ENCODE peak calls at places on chromosomes 12 and 14, in ten cellular contexts. Z, X, H, L, J, K, I, S, W and R are unnamed samples.

GRCh38 chr14:68363841-68364711 is 428.8 kb downstream of the ZFP36L1 start:
- DNase-seq in Z (no peak), X (no peak), H (no peak), L (no peak), J (peak; percentile 41), K (peak; percentile 35), I (no peak), S (peak; percentile 86), W (peak; percentile 31), R (no peak)

GRCh38 chr12:25249951-25250738 is 584 bp downstream of the KRAS start:
- DNase-seq in Z (peak; percentile 9), X (peak; percentile 29), H (no peak), L (peak; percentile 15), J (no peak), K (peak; percentile 47), I (no peak), S (no peak), W (peak; percentile 55), R (peak; percentile 9)

GRCh38 chr14:94143239-94143638 is 13.8 kb upstream of the IFI27L2 start:
- DNase-seq in Z (no peak), X (no peak), H (no peak), L (no peak), J (no peak), K (no peak), I (no peak), S (no peak), W (no peak), R (no peak)

GRCh38 chr12:86148612-86149011 is 107.6 kb downstream of the MGAT4C start:
- DNase-seq in Z (no peak), X (no peak), H (no peak), L (no peak), J (no peak), K (no peak), I (no peak), S (no peak), W (no peak), R (no peak)

GRCh38 chr12:55607821-55608602 is 28.7 kb upstream of the OR10P1 start:
- DNase-seq in Z (no peak), X (no peak), H (no peak), L (no peak), J (no peak), K (no peak), I (no peak), S (no peak), W (no peak), R (no peak)

GRCh38 chr14:102688290-102688689 is 89.0 kb upstream of the TRAF3 start:
- DNase-seq in Z (no peak), X (no peak), H (no peak), L (no peak), J (no peak), K (no peak), I (no peak), S (no peak), W (no peak), R (no peak)

GRCh38 chr14:97747282-97747681 is 950.1 kb downstream of the VRK1 start:
- DNase-seq in Z (no peak), X (no peak), H (no peak), L (no peak), J (no peak), K (no peak), I (no peak), S (no peak), W (no peak), R (no peak)

GRCh38 chr12:30874455-30875313 is 51.9 kb upstream of the TSPAN11 start:
- DNase-seq in Z (no peak), X (no peak), H (no peak), L (peak; percentile 60), J (no peak), K (no peak), I (peak; percentile 36), S (no peak), W (no peak), R (no peak)

GRCh38 chr14:89773644-89774316 is 180.8 kb downstream of the EFCAB11 start:
- DNase-seq in Z (peak; percentile 48), X (peak; percentile 67), H (no peak), L (no peak), J (no peak), K (no peak), I (peak; percentile 13), S (no peak), W (no peak), R (no peak)

GRCh38 chr12:124764451-124764850 is 99.2 kb downstream of the SCARB1 start:
- DNase-seq in Z (no peak), X (no peak), H (peak; percentile 75), L (no peak), J (no peak), K (no peak), I (no peak), S (no peak), W (peak; percentile 66), R (peak; percentile 92)

GRCh38 chr14:103204852-103205540 is 81.7 kb downstream of the TNFAIP2 start:
- DNase-seq in Z (no peak), X (no peak), H (no peak), L (no peak), J (no peak), K (no peak), I (no peak), S (no peak), W (peak; percentile 75), R (peak; percentile 27)

GRCh38 chr12:118317729-118318128 is 55.0 kb downstream of the TAOK3 start:
- DNase-seq in Z (no peak), X (no peak), H (no peak), L (no peak), J (no peak), K (no peak), I (no peak), S (no peak), W (no peak), R (no peak)

GRCh38 chr14:85093631-85094330 is 436.2 kb upstream of the FLRT2 start:
- DNase-seq in Z (no peak), X (no peak), H (no peak), L (no peak), J (no peak), K (no peak), I (no peak), S (no peak), W (peak; percentile 58), R (peak; percentile 47)

GRCh38 chr14:23548351-23549318 is 2.9 kb downstream of the ZFHX2 start:
- DNase-seq in Z (no peak), X (no peak), H (no peak), L (no peak), J (no peak), K (no peak), I (peak; percentile 67), S (no peak), W (peak; percentile 61), R (peak; percentile 45)

GRCh38 chr12:14416658-14417057 is 51.2 kb downstream of the ATF7IP start:
- DNase-seq in Z (no peak), X (no peak), H (peak; percentile 86), L (no peak), J (peak; percentile 77), K (no peak), I (peak; percentile 47), S (peak; percentile 66), W (peak; percentile 62), R (peak; percentile 70)